ENCODE peak calls at places on chromosomes 6 and 20, in ten cellular contexts. N, V, Z, Q, O, R, S, X, I and E are unnamed samples.

GRCh38 chr20:4160761-4161305 is 145.5 kb upstream of the RNF24 start:
- DNase-seq in N (peak; percentile 80), V (peak; percentile 77), Z (peak; percentile 82), Q (no peak), O (peak; percentile 43), R (peak; percentile 42), S (no peak), X (peak; percentile 35), I (peak; percentile 58), E (no peak)

GRCh38 chr6:105587349-105588115 is 184.7 kb upstream of the PREP start:
- DNase-seq in N (no peak), V (no peak), Z (no peak), Q (no peak), O (no peak), R (no peak), S (no peak), X (no peak), I (no peak), E (no peak)

GRCh38 chr6:148538251-148539190 is 195.9 kb downstream of the SASH1 start:
- DNase-seq in N (no peak), V (peak; percentile 59), Z (no peak), Q (no peak), O (peak; percentile 60), R (no peak), S (no peak), X (no peak), I (peak; percentile 17), E (no peak)

GRCh38 chr20:24589381-24589780 is 120.0 kb downstream of the SYNDIG1 start:
- DNase-seq in N (no peak), V (no peak), Z (no peak), Q (no peak), O (no peak), R (no peak), S (no peak), X (no peak), I (no peak), E (no peak)

GRCh38 chr6:65182681-65183080 is 524.3 kb downstream of the EYS start:
- DNase-seq in N (no peak), V (peak; percentile 78), Z (no peak), Q (no peak), O (no peak), R (no peak), S (no peak), X (no peak), I (no peak), E (no peak)

GRCh38 chr20:20255104-20255503 is 112.8 kb upstream of the INSM1 start:
- DNase-seq in N (no peak), V (no peak), Z (no peak), Q (peak; percentile 77), O (no peak), R (no peak), S (no peak), X (no peak), I (no peak), E (no peak)

GRCh38 chr6:106363401-106364138 is 3.1 kb downstream of the CRYBG1 start:
- DNase-seq in N (no peak), V (no peak), Z (no peak), Q (no peak), O (no peak), R (no peak), S (no peak), X (no peak), I (no peak), E (no peak)

GRCh38 chr6:142174681-142175080 is 27.6 kb downstream of the VTA1 start:
- DNase-seq in N (no peak), V (no peak), Z (no peak), Q (peak; percentile 7), O (no peak), R (no peak), S (no peak), X (no peak), I (no peak), E (no peak)

GRCh38 chr6:168164462-168165061 is 85.5 kb upstream of the FRMD1 start:
- DNase-seq in N (no peak), V (no peak), Z (no peak), Q (no peak), O (no peak), R (no peak), S (no peak), X (no peak), I (no peak), E (no peak)

GRCh38 chr6:138692058-138692977 is 81.3 kb upstream of the CCDC28A start:
- DNase-seq in N (peak; percentile 68), V (peak; percentile 63), Z (peak; percentile 89), Q (peak; percentile 72), O (peak; percentile 47), R (peak; percentile 78), S (peak; percentile 41), X (peak; percentile 45), I (peak; percentile 86), E (peak; percentile 83)

GRCh38 chr20:57055345-57055744 is 211.1 kb downstream of the BMP7 start:
- DNase-seq in N (no peak), V (no peak), Z (no peak), Q (no peak), O (no peak), R (no peak), S (no peak), X (no peak), I (no peak), E (peak; percentile 17)

GRCh38 chr6:142839686-142840040 is 105.3 kb downstream of the HIVEP2 start:
- DNase-seq in N (no peak), V (no peak), Z (no peak), Q (no peak), O (no peak), R (no peak), S (no peak), X (no peak), I (no peak), E (no peak)

GRCh38 chr6:137927777-137928218 is 60.7 kb downstream of the TNFAIP3 start:
- DNase-seq in N (peak; percentile 44), V (peak; percentile 15), Z (no peak), Q (peak; percentile 97), O (no peak), R (peak; percentile 38), S (no peak), X (no peak), I (no peak), E (no peak)

GRCh38 chr6:123529058-123529457 is 107.7 kb downstream of the TRDN start:
- DNase-seq in N (no peak), V (no peak), Z (no peak), Q (no peak), O (peak; percentile 16), R (no peak), S (no peak), X (no peak), I (no peak), E (no peak)

DNA sequence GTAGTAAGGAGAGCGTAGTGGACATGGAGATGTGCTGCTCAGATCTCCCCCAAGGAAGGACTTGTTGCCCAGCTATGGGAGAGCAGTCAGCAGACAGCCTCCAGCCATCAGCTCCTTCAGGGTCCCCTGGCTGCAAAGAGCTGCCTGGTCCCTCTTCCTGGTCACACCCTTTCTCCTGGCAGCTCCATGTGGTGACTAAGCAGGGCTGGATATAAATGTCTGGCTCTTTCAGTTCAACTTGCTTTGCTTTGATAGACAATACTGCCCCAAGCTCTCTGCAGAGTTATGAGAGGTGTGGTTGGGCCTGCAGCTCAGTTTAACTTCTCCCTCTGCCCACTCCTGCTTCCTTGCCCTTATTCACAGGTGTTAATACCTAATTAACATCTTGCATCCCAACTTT is 64.1 kb upstream of the DDR1 start:
- DNase-seq in N (no peak), V (peak; percentile 88), Z (peak; percentile 75), Q (no peak), O (peak; percentile 92), R (peak; percentile 76), S (peak; percentile 41), X (peak; percentile 81), I (no peak), E (no peak)
- TF ChIP-seq CTCF in N (no peak), V (peak; percentile 28), Z (no peak), Q (no peak), O (peak; percentile 28), R (no peak), S (no peak), X (no peak), I (no peak), E (no peak)

DNA sequence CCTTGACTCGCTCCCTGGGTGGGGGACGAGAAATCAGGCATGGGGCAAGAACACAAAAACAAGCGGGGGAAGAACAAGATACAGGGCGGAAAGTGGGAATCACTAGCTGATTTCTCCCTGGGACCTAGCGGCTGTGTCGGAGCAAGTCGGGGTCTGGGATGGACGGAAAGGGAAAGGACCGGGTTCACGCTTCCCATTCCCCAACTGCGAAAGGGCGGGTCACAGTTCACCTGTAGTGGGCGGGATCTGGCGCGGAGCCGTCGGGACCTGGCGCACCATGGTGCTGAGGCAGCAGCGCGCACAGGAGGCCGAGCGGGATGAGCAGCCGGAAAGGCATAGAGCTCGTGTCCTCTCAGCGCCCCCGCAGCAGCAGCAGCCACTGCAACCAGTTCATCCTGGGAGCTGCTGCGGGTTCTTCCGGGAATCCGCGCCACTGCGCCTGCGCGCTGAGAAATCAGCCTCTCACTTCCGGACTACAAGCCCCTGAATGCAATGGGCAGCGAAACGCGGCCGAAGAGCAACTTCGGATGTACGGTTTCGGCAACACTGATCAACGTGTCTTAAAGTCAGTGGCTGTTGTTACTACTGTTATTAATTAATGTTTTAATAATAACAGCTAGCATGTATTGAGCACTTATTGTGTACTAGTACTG is at the start of gene EDEM2:
- DNase-seq in N (peak; percentile 95), V (peak; percentile 96), Z (peak; percentile 96), Q (peak; percentile 97), O (peak; percentile 96), R (peak; percentile 92), S (peak; percentile 89), X (peak; percentile 91), I (peak; percentile 97), E (peak; percentile 100)
- TF ChIP-seq CTCF in N (no peak), V (no peak), Z (no peak), Q (no peak), O (no peak), R (no peak), S (peak; percentile 12), X (peak; percentile 25), I (no peak), E (peak; percentile 18)

GRCh38 chr6:52176550-52176949 is 9.6 kb upstream of the IL17A start:
- DNase-seq in N (no peak), V (no peak), Z (no peak), Q (no peak), O (no peak), R (peak; percentile 9), S (no peak), X (no peak), I (no peak), E (no peak)
- TF ChIP-seq CTCF in N (no peak), V (no peak), Z (no peak), Q (no peak), O (no peak), R (no peak), S (no peak), X (no peak), I (no peak), E (no peak)

DNA sequence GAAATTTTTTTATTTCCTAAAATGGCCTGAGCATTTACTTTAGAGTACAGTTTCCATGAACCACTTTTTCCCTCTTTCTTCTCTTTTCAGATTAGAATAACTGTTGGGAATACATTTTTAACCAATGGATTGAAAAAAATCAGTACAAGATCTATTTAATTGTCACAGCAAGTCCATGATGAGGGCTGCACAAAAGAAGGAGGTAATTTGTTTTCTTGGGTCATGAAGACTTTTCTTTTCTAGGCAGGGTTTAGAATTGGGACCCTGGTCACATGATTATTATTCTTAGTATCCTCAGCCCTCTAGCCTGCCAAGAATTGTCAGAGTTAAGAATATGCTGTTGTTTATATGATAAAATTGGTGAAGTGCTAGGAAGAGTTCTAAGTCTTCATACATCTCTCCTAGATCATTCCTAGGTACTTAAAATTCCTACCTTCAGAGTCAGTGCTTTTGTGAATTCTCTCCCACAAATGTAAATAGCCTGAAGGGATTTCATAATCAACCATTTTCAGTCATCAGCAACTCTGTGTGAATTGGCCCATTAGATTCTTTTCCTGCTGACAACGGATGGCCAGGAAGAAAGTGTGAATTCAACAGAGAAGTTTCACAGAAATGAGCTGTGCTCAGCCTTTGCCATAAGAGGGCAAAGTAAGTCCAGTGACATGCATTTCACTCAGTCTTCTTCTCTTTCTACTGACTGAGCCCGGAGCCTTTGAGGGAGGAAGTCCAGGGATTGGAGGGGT is 32.4 kb upstream of the TPBG start:
- DNase-seq in N (no peak), V (peak; percentile 28), Z (peak; percentile 9), Q (peak; percentile 7), O (peak; percentile 68), R (no peak), S (no peak), X (no peak), I (no peak), E (no peak)
- TF ChIP-seq CTCF in N (no peak), V (peak; percentile 32), Z (peak; percentile 7), Q (no peak), O (peak; percentile 44), R (no peak), S (no peak), X (no peak), I (no peak), E (no peak)